ENCODE peak calls at places on chromosomes 5 and 9, in eight cellular contexts. G, U, D, O, E, F, C and T are unnamed samples.

GRCh38 chr5:135894271-135894670 is 1.4 kb downstream of the IL9 start:
- DNase-seq in G (no peak), U (no peak), D (no peak), O (no peak), E (peak; percentile 35), F (no peak), C (no peak), T (no peak)

GRCh38 chr9:68643901-68644809 is 60.9 kb upstream of the PIP5K1B start:
- DNase-seq in G (peak; percentile 8), U (peak; percentile 74), D (no peak), O (no peak), E (no peak), F (no peak), C (no peak), T (no peak)

GRCh38 chr5:72209515-72210115 is 102.3 kb downstream of the MAP1B start:
- DNase-seq in G (peak; percentile 71), U (peak; percentile 45), D (peak; percentile 83), O (peak; percentile 90), E (no peak), F (no peak), C (no peak), T (no peak)

GRCh38 chr9:123871781-123872180 is 58.1 kb downstream of the DENND1A start:
- DNase-seq in G (no peak), U (peak; percentile 24), D (no peak), O (no peak), E (no peak), F (no peak), C (no peak), T (no peak)

GRCh38 chr9:18137815-18138214 is 336.1 kb upstream of the ADAMTSL1 start:
- DNase-seq in G (no peak), U (peak; percentile 36), D (no peak), O (no peak), E (no peak), F (no peak), C (no peak), T (no peak)

GRCh38 chr9:108551030-108551964 is 304.5 kb downstream of the ACTL7B start:
- DNase-seq in G (no peak), U (peak; percentile 8), D (no peak), O (peak; percentile 10), E (no peak), F (no peak), C (no peak), T (no peak)

GRCh38 chr9:125411171-125411756 is 149.6 kb downstream of the GAPVD1 start:
- DNase-seq in G (no peak), U (no peak), D (no peak), O (no peak), E (no peak), F (no peak), C (no peak), T (no peak)

GRCh38 chr9:35095175-35095574 is 1.2 kb downstream of the PIGO start:
- DNase-seq in G (no peak), U (no peak), D (no peak), O (no peak), E (no peak), F (no peak), C (peak; percentile 49), T (no peak)

GRCh38 chr9:138023394-138024124 is 146.0 kb downstream of the CACNA1B start:
- DNase-seq in G (no peak), U (peak; percentile 62), D (peak; percentile 34), O (no peak), E (peak; percentile 69), F (no peak), C (no peak), T (no peak)

GRCh38 chr9:129568560-129569505 is 52.1 kb downstream of the C9orf50 start:
- DNase-seq in G (no peak), U (peak; percentile 65), D (peak; percentile 82), O (no peak), E (no peak), F (peak; percentile 27), C (no peak), T (no peak)

GRCh38 chr5:1736889-1737711 is 62.5 kb downstream of the MRPL36 start:
- DNase-seq in G (no peak), U (peak; percentile 56), D (no peak), O (no peak), E (peak; percentile 74), F (no peak), C (no peak), T (no peak)

DNA sequence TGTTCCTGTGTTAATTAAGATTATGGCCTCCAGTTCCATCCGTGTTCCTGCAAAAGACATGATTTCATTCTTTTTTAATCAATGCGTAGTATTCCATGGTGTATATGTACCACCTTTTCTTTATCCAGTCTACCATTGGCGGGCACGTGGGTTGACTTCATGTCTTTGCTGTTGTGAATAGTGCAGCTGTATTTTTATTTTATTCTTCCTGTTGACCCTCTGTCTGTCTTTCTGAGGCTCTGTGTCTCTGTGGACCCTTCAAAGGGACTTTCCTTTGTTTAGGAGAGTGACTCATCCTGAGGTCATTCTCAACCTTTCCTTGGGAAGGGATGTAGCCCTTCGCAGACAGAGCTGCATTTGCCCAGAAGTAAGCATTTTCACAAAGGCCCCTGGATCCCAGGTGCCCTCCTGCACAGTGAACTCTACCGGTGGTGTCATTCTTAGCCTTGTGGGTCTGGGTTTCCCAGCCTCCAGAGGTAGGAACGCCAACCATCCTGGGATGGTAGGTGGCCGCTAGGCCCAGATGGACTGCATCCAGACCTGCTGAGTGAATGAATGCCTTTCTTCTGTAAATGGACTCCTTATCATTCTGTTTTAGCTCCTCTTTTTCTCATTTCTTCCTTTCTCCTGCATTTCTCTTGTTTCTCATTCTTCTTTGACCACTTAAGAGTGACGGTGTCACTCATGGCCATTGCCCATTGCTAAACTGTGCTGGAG is 22.4 kb downstream of the TRIO start:
- DNase-seq in G (no peak), U (no peak), D (no peak), O (no peak), E (no peak), F (no peak), C (no peak), T (no peak)
- TF ChIP-seq POLR2AphosphoS5 in G (no peak), U (no peak), D (no peak), O (no peak), E (no peak), F (no peak), C (no peak), T (no peak)

DNA sequence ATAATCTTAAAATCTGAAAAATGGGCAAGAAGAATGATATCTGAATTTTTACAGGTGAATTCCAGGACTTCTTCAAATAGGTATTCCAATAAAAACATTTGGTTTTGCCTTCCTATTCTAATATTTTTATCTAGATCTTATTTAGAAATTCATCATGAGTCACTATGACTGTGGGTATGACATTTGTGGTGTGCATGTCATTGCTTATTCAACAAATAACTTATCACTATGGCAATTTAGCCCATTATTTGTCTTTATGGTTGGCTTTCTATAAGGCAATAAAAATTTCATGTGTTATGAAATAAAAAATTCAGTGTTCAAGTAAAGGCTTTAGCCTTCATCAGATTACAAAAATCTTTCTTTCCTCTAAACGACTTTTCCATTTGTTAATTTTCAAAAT is 1139.6 kb upstream of the NUDT12 start:
- DNase-seq in G (no peak), U (no peak), D (no peak), O (no peak), E (no peak), F (no peak), C (no peak), T (no peak)
- H3K27ac ChIP-seq in G (no peak overlapping the region), U (no peak overlapping the region), D (no peak overlapping the region), O (no peak overlapping the region), E (no peak overlapping the region), F (no peak overlapping the region), C (no peak overlapping the region), T (no peak overlapping the region)

GRCh38 chr9:72396247-72397091 is 31.5 kb upstream of the ZFAND5 start:
- DNase-seq in G (no peak), U (no peak), D (no peak), O (peak; percentile 6), E (no peak), F (no peak), C (peak; percentile 52), T (no peak)

GRCh38 chr9:72390896-72391295 is 25.9 kb upstream of the ZFAND5 start:
- DNase-seq in G (no peak), U (no peak), D (no peak), O (no peak), E (no peak), F (no peak), C (no peak), T (no peak)

GRCh38 chr9:72399391-72399790 is 34.4 kb upstream of the ZFAND5 start:
- DNase-seq in G (no peak), U (no peak), D (no peak), O (no peak), E (no peak), F (no peak), C (no peak), T (no peak)

DNA sequence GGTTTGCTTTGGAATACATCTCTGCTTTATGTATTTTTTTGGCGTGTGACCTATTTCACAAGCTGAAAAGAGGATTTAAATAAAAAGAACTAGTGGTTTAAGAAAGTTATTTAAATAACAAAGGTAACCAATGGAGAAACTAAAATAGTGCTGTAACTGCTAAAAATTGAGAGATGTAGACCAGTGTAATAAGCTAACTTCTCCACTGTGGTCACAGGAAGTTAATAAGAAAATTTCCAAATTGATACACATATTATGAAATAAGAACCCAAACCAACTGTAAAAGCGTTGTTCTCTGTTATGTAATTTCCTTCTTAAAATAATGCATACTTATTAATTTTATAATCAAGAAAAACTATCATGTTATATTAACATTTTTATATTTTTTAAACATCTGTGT is 29.1 kb upstream of the ZFAND5 start:
- DNase-seq in G (no peak), U (no peak), D (no peak), O (no peak), E (no peak), F (no peak), C (peak; percentile 9), T (no peak)
- TF ChIP-seq POLR2AphosphoS5 in G (no peak), U (no peak), D (no peak), O (no peak), E (no peak), F (no peak), C (no peak), T (no peak)

GRCh38 chr5:126971455-126972019 is 58.8 kb downstream of the MARCHF3 start:
- DNase-seq in G (no peak), U (no peak), D (no peak), O (no peak), E (no peak), F (no peak), C (no peak), T (no peak)

GRCh38 chr5:126970517-126971017 is 59.8 kb downstream of the MARCHF3 start:
- DNase-seq in G (no peak), U (no peak), D (no peak), O (no peak), E (no peak), F (no peak), C (no peak), T (no peak)

GRCh38 chr5:126972062-126972895 is 58.1 kb downstream of the MARCHF3 start:
- DNase-seq in G (no peak), U (no peak), D (no peak), O (no peak), E (no peak), F (peak; percentile 12), C (peak; percentile 49), T (no peak)

GRCh38 chr5:126975791-126976190 is 54.6 kb downstream of the MARCHF3 start:
- DNase-seq in G (no peak), U (no peak), D (no peak), O (no peak), E (no peak), F (no peak), C (no peak), T (no peak)

DNA sequence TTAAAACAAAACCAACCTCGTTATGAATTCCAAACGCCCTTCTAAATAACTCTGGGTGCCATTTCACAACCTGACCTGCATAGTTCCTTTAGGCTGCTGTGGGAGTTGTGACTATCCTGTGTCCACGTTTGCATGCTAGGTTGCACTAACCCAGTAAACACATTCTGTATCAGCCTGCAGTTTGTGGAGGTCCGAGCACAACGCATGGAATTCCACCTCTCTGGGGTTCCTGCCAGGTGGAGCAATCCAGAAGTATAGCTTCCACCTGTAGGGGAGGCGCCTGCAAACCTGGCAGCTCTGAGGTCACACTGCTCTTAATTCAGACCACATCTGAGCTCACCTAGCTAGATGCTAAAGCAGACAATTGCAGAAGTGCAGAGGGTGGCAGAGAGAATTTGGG is 57.2 kb downstream of the MARCHF3 start:
- DNase-seq in G (no peak), U (peak; percentile 52), D (no peak), O (no peak), E (no peak), F (no peak), C (peak; percentile 12), T (peak; percentile 69)
- H3K27ac ChIP-seq in G (no peak overlapping the region), U (no peak overlapping the region), D (no peak overlapping the region), O (no peak overlapping the region), E (no peak overlapping the region), F (peak overlapping the region; percentile 40), C (peak overlapping the region; percentile 69), T (peak overlapping the region; percentile 80)